ENCODE peak calls at places on chromosomes 11 and 22, in six cellular contexts. R, M, U, B, C and N are unnamed samples.

GRCh38 chr11:78767409-78767932 is 192.8 kb upstream of the NARS2 start:
- DNase-seq in R (no peak), M (no peak), U (no peak), B (no peak), C (no peak), N (no peak)

GRCh38 chr11:2534957-2535672 is 90.3 kb downstream of the KCNQ1 start:
- DNase-seq in R (no peak), M (no peak), U (no peak), B (no peak), C (no peak), N (no peak)

GRCh38 chr11:121318848-121319834 is 26.6 kb downstream of the SC5D start:
- DNase-seq in R (peak; percentile 68), M (no peak), U (no peak), B (peak; percentile 30), C (no peak), N (peak; percentile 64)

GRCh38 chr11:27039873-27040272 is 742 bp upstream of the BBOX1 start:
- DNase-seq in R (no peak), M (no peak), U (no peak), B (no peak), C (no peak), N (no peak)

GRCh38 chr11:70233511-70233919 is 30.4 kb downstream of the FADD start:
- DNase-seq in R (no peak), M (no peak), U (peak; percentile 37), B (peak; percentile 58), C (no peak), N (no peak)

GRCh38 chr11:73350908-73351636 is 25.1 kb upstream of the RELT start:
- DNase-seq in R (peak; percentile 90), M (peak; percentile 63), U (peak; percentile 86), B (peak; percentile 40), C (no peak), N (peak; percentile 80)

GRCh38 chr22:43260818-43261217 is 73.9 kb upstream of the TTLL12 start:
- DNase-seq in R (no peak), M (no peak), U (no peak), B (no peak), C (no peak), N (no peak)

GRCh38 chr11:59802639-59803176 is 7.9 kb downstream of the MRPL16 start:
- DNase-seq in R (peak; percentile 42), M (no peak), U (peak; percentile 54), B (peak; percentile 51), C (no peak), N (peak; percentile 64)

GRCh38 chr11:28632338-28632737 is 524.1 kb downstream of the METTL15 start:
- DNase-seq in R (no peak), M (no peak), U (no peak), B (no peak), C (no peak), N (no peak)

GRCh38 chr11:2780850-2781412 is 81.1 kb upstream of the KCNQ1OT1 start:
- DNase-seq in R (no peak), M (peak; percentile 16), U (no peak), B (no peak), C (no peak), N (no peak)

GRCh38 chr11:57353461-57354251 is 15.5 kb downstream of the P2RX3 start:
- DNase-seq in R (no peak), M (no peak), U (no peak), B (no peak), C (no peak), N (no peak)

GRCh38 chr11:36218283-36218921 is 70.8 kb downstream of the COMMD9 start:
- DNase-seq in R (no peak), M (no peak), U (no peak), B (no peak), C (no peak), N (no peak)

GRCh38 chr11:114074546-114075342 is 15.2 kb downstream of the ZBTB16 start:
- DNase-seq in R (no peak), M (no peak), U (no peak), B (no peak), C (no peak), N (no peak)

GRCh38 chr11:408154-409007 is 6.4 kb downstream of the SIGIRR start:
- DNase-seq in R (no peak), M (peak; percentile 48), U (no peak), B (no peak), C (no peak), N (no peak)

GRCh38 chr11:68444566-68444965 is 16.0 kb upstream of the PPP6R3 start:
- DNase-seq in R (no peak), M (no peak), U (no peak), B (no peak), C (no peak), N (no peak)

GRCh38 chr11:2250041-2250440 is 20.3 kb downstream of the ASCL2 start:
- DNase-seq in R (no peak), M (no peak), U (no peak), B (no peak), C (no peak), N (no peak)

GRCh38 chr22:42979606-42980005 is 35.3 kb downstream of the PACSIN2 start:
- DNase-seq in R (no peak), M (no peak), U (no peak), B (no peak), C (no peak), N (no peak)

GRCh38 chr11:18050853-18051252 is 4.8 kb upstream of the TPH1 start:
- DNase-seq in R (no peak), M (no peak), U (no peak), B (no peak), C (no peak), N (no peak)

DNA sequence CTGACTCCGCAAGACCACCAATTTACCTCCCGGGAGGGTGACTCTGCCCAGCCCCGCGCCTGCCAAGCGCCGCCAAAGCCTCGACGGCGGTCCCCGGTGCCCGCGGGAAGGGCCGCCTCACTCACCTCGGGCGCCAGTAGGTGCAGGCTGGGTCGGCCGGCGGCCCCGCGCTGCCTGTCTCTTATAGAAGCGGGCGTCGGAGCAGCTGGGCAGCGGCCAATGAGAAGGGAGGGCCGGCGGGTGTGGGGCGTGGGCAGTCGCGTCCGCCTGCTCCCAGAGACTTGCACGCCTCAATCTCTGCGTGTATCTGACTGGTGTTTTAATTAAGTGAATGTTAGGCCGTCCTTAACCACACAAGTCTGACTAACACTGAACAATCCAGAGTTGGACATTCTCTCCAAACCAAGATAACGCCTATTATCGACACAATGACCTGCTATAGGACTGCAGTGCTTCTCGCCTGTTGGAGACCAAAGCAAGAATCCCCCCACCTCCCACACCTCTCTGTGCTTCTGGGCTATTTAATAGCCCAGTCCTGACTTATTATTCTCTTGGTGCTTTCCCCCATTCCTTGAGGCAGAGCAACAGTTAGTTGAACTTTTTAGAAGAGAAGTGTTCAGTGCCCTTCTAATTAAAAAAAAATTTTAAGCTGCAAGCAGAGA is at the start of gene TPH1:
- DNase-seq in R (peak; percentile 84), M (peak; percentile 75), U (peak; percentile 12), B (no peak), C (no peak), N (no peak)
- TF ChIP-seq GABPA in R (no peak), M (peak; percentile 35), U (no peak), B (no peak), C (no peak), N (no peak)

GRCh38 chr22:48748113-48748859 is 1079.4 kb downstream of the BRD1 start:
- DNase-seq in R (no peak), M (peak; percentile 35), U (no peak), B (no peak), C (no peak), N (no peak)
- TF ChIP-seq GABPA in R (no peak), M (no peak), U (no peak), B (no peak), C (no peak), N (no peak)

GRCh38 chr22:24137595-24137994 is 43.7 kb upstream of the SUSD2 start:
- DNase-seq in R (no peak), M (no peak), U (no peak), B (no peak), C (no peak), N (no peak)

GRCh38 chr22:24128631-24129601 is 52.4 kb upstream of the SUSD2 start:
- DNase-seq in R (no peak), M (no peak), U (no peak), B (no peak), C (no peak), N (no peak)

GRCh38 chr22:24129980-24130379 is 51.3 kb upstream of the SUSD2 start:
- DNase-seq in R (no peak), M (no peak), U (no peak), B (no peak), C (no peak), N (no peak)

GRCh38 chr22:24134090-24134846 is 47.0 kb upstream of the SUSD2 start:
- DNase-seq in R (no peak), M (no peak), U (no peak), B (no peak), C (no peak), N (peak; percentile 67)

GRCh38 chr22:24133187-24133965 is 47.9 kb upstream of the SUSD2 start:
- DNase-seq in R (no peak), M (no peak), U (no peak), B (no peak), C (no peak), N (no peak)
- TF ChIP-seq GABPA in R (no peak), M (no peak), U (no peak), B (no peak), C (no peak), N (no peak)

GRCh38 chr11:66051371-66051765 is 796 bp upstream of the SF3B2 start:
- DNase-seq in R (no peak), M (no peak), U (no peak), B (no peak), C (no peak), N (no peak)

GRCh38 chr11:66052664-66052982 is 459 bp downstream of the SF3B2 start:
- DNase-seq in R (no peak), M (no peak), U (no peak), B (no peak), C (no peak), N (no peak)

GRCh38 chr11:66051766-66052663 is at the start of gene SF3B2:
- DNase-seq in R (peak; percentile 96), M (peak; percentile 90), U (peak; percentile 92), B (peak; percentile 95), C (peak; percentile 96), N (peak; percentile 97)

GRCh38 chr11:66048525-66049313 is at the start of gene GAL3ST3:
- DNase-seq in R (peak; percentile 90), M (peak; percentile 82), U (no peak), B (no peak), C (no peak), N (no peak)

DNA sequence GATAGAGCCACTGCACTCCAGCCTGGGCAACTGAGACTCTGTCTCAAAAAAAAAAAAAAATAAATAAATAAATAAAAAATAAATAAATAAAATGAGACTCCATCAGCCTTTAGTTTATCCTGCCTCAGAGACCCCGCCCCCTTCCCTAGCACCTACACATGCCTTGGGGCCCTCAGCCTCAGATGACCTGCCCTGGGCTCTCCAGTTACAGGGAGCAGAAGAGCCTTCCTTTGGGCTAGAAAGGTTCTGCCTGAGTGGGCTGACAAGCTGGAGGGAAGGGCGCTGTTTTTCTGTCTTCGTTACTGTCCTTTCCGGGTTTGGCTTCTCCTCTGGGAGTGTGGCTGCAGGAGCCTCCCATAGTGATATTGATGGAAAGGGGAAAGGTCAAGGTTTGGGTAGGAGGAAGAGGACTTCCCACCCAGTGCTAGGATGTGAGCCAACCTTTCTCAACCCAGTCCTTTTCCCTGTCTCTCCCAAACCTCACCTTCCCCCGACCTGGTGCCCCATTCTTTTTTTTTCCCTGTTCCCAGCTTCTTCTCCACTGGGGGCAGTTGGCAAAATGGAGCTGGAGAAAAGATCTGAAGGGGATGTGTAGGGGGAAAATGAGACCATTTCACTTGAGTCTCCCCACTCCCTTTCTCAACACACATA is 1.5 kb upstream of the SF3B2 start:
- DNase-seq in R (peak; percentile 46), M (peak; percentile 49), U (no peak), B (no peak), C (no peak), N (no peak)
- TF ChIP-seq GABPA in R (no peak), M (no peak), U (no peak), B (no peak), C (no peak), N (no peak)